ENCODE peak calls at places on chromosome 6, in six cellular contexts. One of them, this sample, is unnamed.

GRCh38 chr6:6697620-6698019 is 109.1 kb downstream of the LY86 start:
- DNase-seq in IMR-90: no peak
- DNase-seq in gastrocnemius medialis: no peak
- DNase-seq in AG04450: no peak
- DNase-seq in heart left ventricle: no peak
- DNase-seq in psoas muscle: no peak
- DNase-seq in this sample: no peak

GRCh38 chr6:143529095-143529494 is 17.6 kb upstream of the FUCA2 start:
- DNase-seq in gastrocnemius medialis: no peak
- DNase-seq in AG04450: no peak
- DNase-seq in heart left ventricle: no peak
- DNase-seq in IMR-90: no peak
- DNase-seq in psoas muscle: no peak
- DNase-seq in this sample: no peak

GRCh38 chr6:56806368-56806767 is 148.5 kb upstream of the BEND6 start:
- DNase-seq in heart left ventricle: no peak
- DNase-seq in psoas muscle: no peak
- DNase-seq in gastrocnemius medialis: peak; percentile 26
- DNase-seq in AG04450: no peak
- DNase-seq in IMR-90: no peak
- DNase-seq in this sample: no peak

GRCh38 chr6:47733879-47734558 is 35.6 kb downstream of the ADGRF4 start:
- DNase-seq in psoas muscle: no peak
- DNase-seq in heart left ventricle: no peak
- DNase-seq in gastrocnemius medialis: no peak
- DNase-seq in AG04450: no peak
- DNase-seq in IMR-90: peak; percentile 4
- DNase-seq in this sample: no peak

GRCh38 chr6:29967379-29968010 is 25.2 kb downstream of the HLA-A start:
- DNase-seq in heart left ventricle: peak; percentile 47
- DNase-seq in AG04450: no peak
- DNase-seq in IMR-90: no peak
- DNase-seq in gastrocnemius medialis: no peak
- DNase-seq in psoas muscle: no peak
- DNase-seq in this sample: no peak

GRCh38 chr6:52598123-52598823 is 21.4 kb upstream of the TRAM2 start:
- DNase-seq in psoas muscle: peak; percentile 62
- DNase-seq in heart left ventricle: peak; percentile 61
- DNase-seq in IMR-90: peak; percentile 74
- DNase-seq in gastrocnemius medialis: no peak
- DNase-seq in AG04450: no peak
- DNase-seq in this sample: peak; percentile 68

GRCh38 chr6:122657601-122658000 is 47.4 kb downstream of the PKIB start:
- DNase-seq in IMR-90: peak; percentile 22
- DNase-seq in gastrocnemius medialis: no peak
- DNase-seq in AG04450: no peak
- DNase-seq in heart left ventricle: no peak
- DNase-seq in psoas muscle: no peak
- DNase-seq in this sample: no peak

GRCh38 chr6:106847116-106847515 is 127.4 kb downstream of the CD24 start:
- DNase-seq in gastrocnemius medialis: no peak
- DNase-seq in AG04450: no peak
- DNase-seq in heart left ventricle: no peak
- DNase-seq in psoas muscle: no peak
- DNase-seq in IMR-90: no peak
- DNase-seq in this sample: no peak

GRCh38 chr6:124967444-124967843 is 5.2 kb downstream of the RNF217 start:
- DNase-seq in AG04450: no peak
- DNase-seq in psoas muscle: no peak
- DNase-seq in IMR-90: peak; percentile 68
- DNase-seq in heart left ventricle: no peak
- DNase-seq in gastrocnemius medialis: no peak
- DNase-seq in this sample: no peak

GRCh38 chr6:93786474-93787330 is 367.3 kb upstream of the EPHA7 start:
- DNase-seq in heart left ventricle: no peak
- DNase-seq in AG04450: no peak
- DNase-seq in gastrocnemius medialis: no peak
- DNase-seq in IMR-90: no peak
- DNase-seq in psoas muscle: no peak
- DNase-seq in this sample: peak; percentile 21

GRCh38 chr6:105458552-105458951 is 55.7 kb upstream of the PREP start:
- DNase-seq in AG04450: no peak
- DNase-seq in IMR-90: no peak
- DNase-seq in heart left ventricle: no peak
- DNase-seq in psoas muscle: no peak
- DNase-seq in gastrocnemius medialis: no peak
- DNase-seq in this sample: no peak

GRCh38 chr6:11356404-11357155 is 124.1 kb upstream of the NEDD9 start:
- DNase-seq in gastrocnemius medialis: no peak
- DNase-seq in IMR-90: no peak
- DNase-seq in heart left ventricle: peak; percentile 56
- DNase-seq in psoas muscle: no peak
- DNase-seq in AG04450: no peak
- DNase-seq in this sample: no peak

GRCh38 chr6:150712502-150713252 is 113.0 kb downstream of the PLEKHG1 start:
- DNase-seq in AG04450: no peak
- DNase-seq in gastrocnemius medialis: no peak
- DNase-seq in psoas muscle: no peak
- DNase-seq in heart left ventricle: no peak
- DNase-seq in IMR-90: no peak
- DNase-seq in this sample: no peak

DNA sequence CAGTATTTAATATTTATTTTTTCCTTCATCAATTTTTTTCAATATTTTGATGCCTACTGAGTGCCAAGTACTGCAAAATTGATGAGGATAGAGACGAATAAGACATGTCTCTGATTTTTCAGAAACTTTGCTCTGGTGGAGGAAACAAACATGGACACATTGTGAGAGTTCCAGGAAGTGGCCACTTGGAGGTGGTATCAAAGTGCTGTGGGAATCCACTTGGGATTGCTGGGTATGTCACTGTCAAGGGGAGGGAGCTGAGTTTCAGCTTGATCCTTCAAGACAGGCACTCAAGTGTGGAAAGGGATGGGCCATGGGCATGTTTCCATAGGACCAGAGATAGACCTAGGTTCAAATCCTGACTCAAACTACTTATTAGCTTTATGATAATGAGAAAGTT is 24.5 kb upstream of the ABCC10 start:
- DNase-seq in heart left ventricle: no peak
- DNase-seq in gastrocnemius medialis: no peak
- DNase-seq in psoas muscle: no peak
- DNase-seq in AG04450: no peak
- DNase-seq in IMR-90: no peak
- DNase-seq in this sample: no peak
- TF ChIP-seq CTCF in heart left ventricle: no peak
- TF ChIP-seq CTCF in gastrocnemius medialis: no peak
- TF ChIP-seq CTCF in psoas muscle: no peak
- TF ChIP-seq CTCF in AG04450: peak; percentile 23
- TF ChIP-seq CTCF in IMR-90: no peak
- TF ChIP-seq CTCF in this sample: no peak

GRCh38 chr6:132482595-132482994 is 30.3 kb downstream of the STX7 start:
- DNase-seq in IMR-90: no peak
- DNase-seq in AG04450: no peak
- DNase-seq in heart left ventricle: no peak
- DNase-seq in gastrocnemius medialis: no peak
- DNase-seq in psoas muscle: no peak
- DNase-seq in this sample: no peak

GRCh38 chr6:132481189-132481588 is 31.7 kb downstream of the STX7 start:
- DNase-seq in IMR-90: no peak
- DNase-seq in heart left ventricle: no peak
- DNase-seq in AG04450: no peak
- DNase-seq in psoas muscle: no peak
- DNase-seq in gastrocnemius medialis: no peak
- DNase-seq in this sample: no peak

GRCh38 chr6:132475925-132476324 is 37.0 kb downstream of the STX7 start:
- DNase-seq in gastrocnemius medialis: no peak
- DNase-seq in psoas muscle: no peak
- DNase-seq in heart left ventricle: no peak
- DNase-seq in AG04450: no peak
- DNase-seq in IMR-90: no peak
- DNase-seq in this sample: no peak

GRCh38 chr6:132479131-132479530 is 33.8 kb downstream of the STX7 start:
- DNase-seq in psoas muscle: no peak
- DNase-seq in AG04450: no peak
- DNase-seq in gastrocnemius medialis: no peak
- DNase-seq in heart left ventricle: no peak
- DNase-seq in IMR-90: no peak
- DNase-seq in this sample: no peak

DNA sequence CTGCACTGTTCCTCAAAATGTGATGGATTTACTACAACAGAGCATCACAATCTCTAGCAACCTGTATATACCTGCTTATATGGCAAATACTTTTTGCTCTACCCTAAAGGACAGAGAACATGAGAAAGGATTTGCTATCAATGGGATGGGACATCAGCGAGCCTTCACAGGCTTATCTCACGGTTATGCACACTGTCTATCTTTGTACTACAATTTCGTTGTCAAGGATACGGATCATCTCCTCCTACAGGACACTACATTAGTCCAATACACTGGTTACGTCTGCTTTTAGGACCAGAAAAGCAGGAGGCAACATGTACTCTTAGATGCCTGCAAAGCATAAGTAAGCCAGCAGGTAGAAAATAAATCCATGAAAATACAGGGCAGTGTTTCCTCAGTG is 34.2 kb downstream of the STX7 start:
- DNase-seq in IMR-90: no peak
- DNase-seq in psoas muscle: no peak
- DNase-seq in gastrocnemius medialis: no peak
- DNase-seq in heart left ventricle: no peak
- DNase-seq in AG04450: no peak
- DNase-seq in this sample: no peak
- TF ChIP-seq CTCF in IMR-90: no peak
- TF ChIP-seq CTCF in psoas muscle: no peak
- TF ChIP-seq CTCF in gastrocnemius medialis: no peak
- TF ChIP-seq CTCF in heart left ventricle: no peak
- TF ChIP-seq CTCF in AG04450: no peak
- TF ChIP-seq CTCF in this sample: no peak

GRCh38 chr6:43173496-43174262 is 2.6 kb downstream of the SRF start:
- DNase-seq in heart left ventricle: no peak
- DNase-seq in IMR-90: no peak
- DNase-seq in gastrocnemius medialis: no peak
- DNase-seq in psoas muscle: no peak
- DNase-seq in AG04450: no peak
- DNase-seq in this sample: no peak
- TF ChIP-seq CTCF in heart left ventricle: no peak
- TF ChIP-seq CTCF in IMR-90: no peak
- TF ChIP-seq CTCF in gastrocnemius medialis: no peak
- TF ChIP-seq CTCF in psoas muscle: no peak
- TF ChIP-seq CTCF in AG04450: no peak
- TF ChIP-seq CTCF in this sample: no peak

GRCh38 chr6:33665957-33666356 is 44.8 kb downstream of the ITPR3 start:
- DNase-seq in AG04450: no peak
- DNase-seq in psoas muscle: no peak
- DNase-seq in heart left ventricle: no peak
- DNase-seq in gastrocnemius medialis: no peak
- DNase-seq in IMR-90: no peak
- DNase-seq in this sample: no peak
- TF ChIP-seq CTCF in AG04450: no peak
- TF ChIP-seq CTCF in psoas muscle: no peak
- TF ChIP-seq CTCF in heart left ventricle: no peak
- TF ChIP-seq CTCF in gastrocnemius medialis: no peak
- TF ChIP-seq CTCF in IMR-90: no peak
- TF ChIP-seq CTCF in this sample: no peak

GRCh38 chr6:131286469-131287040 is 151.3 kb downstream of the AKAP7 start:
- DNase-seq in heart left ventricle: no peak
- DNase-seq in IMR-90: no peak
- DNase-seq in gastrocnemius medialis: no peak
- DNase-seq in psoas muscle: no peak
- DNase-seq in AG04450: no peak
- DNase-seq in this sample: no peak

GRCh38 chr6:131282417-131282816 is 147.2 kb downstream of the AKAP7 start:
- DNase-seq in gastrocnemius medialis: no peak
- DNase-seq in IMR-90: no peak
- DNase-seq in psoas muscle: no peak
- DNase-seq in heart left ventricle: no peak
- DNase-seq in AG04450: no peak
- DNase-seq in this sample: no peak

DNA sequence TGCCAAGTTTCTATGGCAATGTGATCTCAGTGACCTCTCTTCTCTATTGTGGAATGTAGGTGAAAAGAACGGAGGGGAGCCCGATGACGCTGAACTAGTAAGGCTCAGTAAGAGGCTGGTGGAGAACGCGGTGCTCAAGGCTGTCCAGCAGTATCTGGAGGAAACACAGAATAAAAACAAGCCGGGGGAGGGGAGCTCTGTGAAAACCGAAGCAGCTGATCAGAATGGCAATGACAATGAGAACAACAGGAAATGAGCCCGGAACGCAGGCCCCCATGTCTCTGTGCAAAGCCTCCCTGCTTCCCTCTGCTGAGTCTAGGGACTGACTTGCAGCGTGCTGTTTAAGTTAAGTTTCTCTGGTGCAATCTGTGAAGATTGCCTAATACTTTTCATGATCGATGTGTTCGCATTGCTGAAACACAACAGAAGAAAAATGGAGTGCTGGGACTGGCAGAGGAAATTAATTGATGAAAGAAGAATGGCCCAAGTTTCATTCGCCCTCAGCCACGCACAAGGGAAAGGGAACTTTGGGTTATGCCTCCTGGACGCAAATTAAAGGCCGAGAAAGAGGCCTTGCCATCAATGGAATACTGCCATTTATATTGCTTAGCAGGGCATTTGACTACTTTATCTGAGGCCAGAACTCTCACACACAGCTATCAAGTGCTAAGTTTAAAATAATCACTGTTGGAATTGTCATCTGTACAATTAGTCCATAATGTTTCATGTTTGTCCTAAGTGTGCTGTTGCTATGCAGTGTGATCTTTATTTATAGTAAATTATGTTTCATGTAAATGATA is 146.4 kb downstream of the AKAP7 start:
- DNase-seq in IMR-90: peak; percentile 17
- DNase-seq in heart left ventricle: peak; percentile 32
- DNase-seq in gastrocnemius medialis: peak; percentile 21
- DNase-seq in psoas muscle: no peak
- DNase-seq in AG04450: no peak
- DNase-seq in this sample: peak; percentile 60
- TF ChIP-seq CTCF in IMR-90: no peak
- TF ChIP-seq CTCF in heart left ventricle: no peak
- TF ChIP-seq CTCF in gastrocnemius medialis: no peak
- TF ChIP-seq CTCF in psoas muscle: no peak
- TF ChIP-seq CTCF in AG04450: no peak
- TF ChIP-seq CTCF in this sample: no peak

GRCh38 chr6:136525586-136526195 is 24.5 kb downstream of the MAP7 start:
- DNase-seq in AG04450: no peak
- DNase-seq in IMR-90: no peak
- DNase-seq in gastrocnemius medialis: no peak
- DNase-seq in psoas muscle: no peak
- DNase-seq in heart left ventricle: no peak
- DNase-seq in this sample: no peak
- TF ChIP-seq CTCF in AG04450: no peak
- TF ChIP-seq CTCF in IMR-90: no peak
- TF ChIP-seq CTCF in gastrocnemius medialis: no peak
- TF ChIP-seq CTCF in psoas muscle: no peak
- TF ChIP-seq CTCF in heart left ventricle: no peak
- TF ChIP-seq CTCF in this sample: no peak

This sample was measured in endothelial cell.